ENCODE peak calls at places on chromosomes 5 and 9, in four cellular contexts. J is T-helper 2 cell, G is mucosa of gallbladder, Y is M059J. L is an unnamed sample.

GRCh38 chr5:61048534-61048933 is 103.5 kb downstream of the NDUFAF2 start:
- DNase-seq in Y (peak), J (no peak), G (no peak), L (no peak)

GRCh38 chr9:107635803-107636174 is 146.2 kb upstream of the KLF4 start:
- DNase-seq in Y (no peak), G (no peak), J (no peak), L (no peak)

GRCh38 chr9:134240371-134240770 is 76.0 kb upstream of the RNU6ATAC start:
- DNase-seq in J (no peak), Y (no peak), G (no peak), L (no peak)

GRCh38 chr5:147882586-147883313 is 4.2 kb downstream of the SCGB3A2 start:
- DNase-seq in Y (no peak), J (no peak), G (no peak), L (no peak)

GRCh38 chr5:83632874-83633273 is 87.8 kb downstream of the HAPLN1 start:
- DNase-seq in Y (peak), J (no peak), G (no peak), L (no peak)

GRCh38 chr5:120528609-120529008 is 64.5 kb downstream of the PRR16 start:
- DNase-seq in G (no peak), Y (no peak), J (no peak), L (no peak)

GRCh38 chr9:69157751-69158466 is 16.2 kb upstream of the TJP2 start:
- DNase-seq in J (no peak), G (no peak), Y (peak), L (no peak)

GRCh38 chr5:66560371-66560770 is 35.8 kb upstream of the MAST4 start:
- DNase-seq in G (no peak), J (no peak), Y (no peak), L (no peak)

GRCh38 chr5:1752881-1753280 is 46.8 kb downstream of the MRPL36 start:
- DNase-seq in J (no peak), G (no peak), Y (no peak), L (no peak)

GRCh38 chr9:87642330-87643110 is 83.4 kb upstream of the CTSL start:
- DNase-seq in J (no peak), Y (no peak), G (no peak), L (no peak)

GRCh38 chr5:1883120-1883924 is 597 bp upstream of the IRX4 start:
- DNase-seq in J (no peak), Y (no peak), G (no peak), L (no peak)

GRCh38 chr5:62256161-62257017 is 49.6 kb upstream of the KIF2A start:
- DNase-seq in G (no peak), J (no peak), Y (peak), L (no peak)

GRCh38 chr5:157855404-157855994 is 3.4 kb downstream of the CLINT1 start:
- DNase-seq in G (peak), Y (peak), J (no peak), L (peak)

GRCh38 chr5:150152636-150153462 is 2.8 kb downstream of the PDGFRB start:
- DNase-seq in G (no peak), Y (no peak), J (no peak), L (no peak)

L was measured in anterior cingulate cortex.